ENCODE peak calls at places on chromosome 1, in ten cellular contexts. X is GM12891, F is transverse colon, K is GM12892, Q is GM23338, T is breast epithelium, V is stomach, G is SK-N-SH, A is suprapubic skin, P is H1. Z is an unnamed sample.

GRCh38 chr1:178818416-178818815 is 52.5 kb downstream of the ANGPTL1 start:
- DNase-seq in X (no peak), F (no peak), K (no peak), Q (no peak), T (no peak), V (no peak), G (no peak), A (no peak), P (no peak), Z (no peak)

GRCh38 chr1:214549604-214550338 is 1.6 kb downstream of the PTPN14 start:
- DNase-seq in X (no peak), F (no peak), K (no peak), Q (peak), T (no peak), V (no peak), G (no peak), A (no peak), P (no peak), Z (peak)

GRCh38 chr1:246107516-246108277 is 399.4 kb downstream of the SMYD3 start:
- DNase-seq in X (no peak), F (no peak), K (no peak), Q (peak), T (no peak), V (no peak), G (peak), A (no peak), P (peak), Z (no peak)

GRCh38 chr1:81232505-81232904 is 568.2 kb upstream of the ADGRL2 start:
- DNase-seq in X (no peak), F (no peak), K (no peak), Q (no peak), T (no peak), V (no peak), G (peak), A (no peak), P (no peak), Z (no peak)

GRCh38 chr1:152165291-152166077 is 6.5 kb upstream of the RPTN start:
- DNase-seq in X (no peak), F (no peak), K (no peak), Q (no peak), T (no peak), V (no peak), G (no peak), A (no peak), P (no peak), Z (no peak)

GRCh38 chr1:209945377-209945776 is 7.4 kb downstream of the SYT14 start:
- DNase-seq in X (no peak), F (no peak), K (no peak), Q (no peak), T (no peak), V (no peak), G (no peak), A (no peak), P (no peak), Z (no peak)

GRCh38 chr1:218588555-218589172 is 243.5 kb downstream of the TGFB2 start:
- DNase-seq in X (no peak), F (no peak), K (no peak), Q (no peak), T (no peak), V (no peak), G (no peak), A (no peak), P (no peak), Z (no peak)

GRCh38 chr1:241229216-241229615 is 127.8 kb downstream of the RGS7 start:
- DNase-seq in X (no peak), F (peak), K (no peak), Q (no peak), T (no peak), V (peak), G (no peak), A (no peak), P (no peak), Z (no peak)

GRCh38 chr1:160156361-160156760 is 5.0 kb downstream of the ATP1A4 start:
- DNase-seq in X (no peak), F (no peak), K (no peak), Q (no peak), T (no peak), V (no peak), G (no peak), A (no peak), P (no peak), Z (no peak)

GRCh38 chr1:187513190-187513589 is 684.4 kb downstream of the PLA2G4A start:
- DNase-seq in X (no peak), F (no peak), K (no peak), Q (no peak), T (no peak), V (no peak), G (no peak), A (no peak), P (no peak), Z (no peak)

GRCh38 chr1:223712856-223713494 is 636 bp downstream of the CAPN2 start:
- DNase-seq in X (no peak), F (peak), K (peak), Q (no peak), T (no peak), V (no peak), G (no peak), A (no peak), P (no peak), Z (no peak)

GRCh38 chr1:225361176-225361575 is 66.7 kb downstream of the LBR start:
- DNase-seq in X (no peak), F (no peak), K (no peak), Q (no peak), T (no peak), V (no peak), G (no peak), A (no peak), P (no peak), Z (no peak)

DNA sequence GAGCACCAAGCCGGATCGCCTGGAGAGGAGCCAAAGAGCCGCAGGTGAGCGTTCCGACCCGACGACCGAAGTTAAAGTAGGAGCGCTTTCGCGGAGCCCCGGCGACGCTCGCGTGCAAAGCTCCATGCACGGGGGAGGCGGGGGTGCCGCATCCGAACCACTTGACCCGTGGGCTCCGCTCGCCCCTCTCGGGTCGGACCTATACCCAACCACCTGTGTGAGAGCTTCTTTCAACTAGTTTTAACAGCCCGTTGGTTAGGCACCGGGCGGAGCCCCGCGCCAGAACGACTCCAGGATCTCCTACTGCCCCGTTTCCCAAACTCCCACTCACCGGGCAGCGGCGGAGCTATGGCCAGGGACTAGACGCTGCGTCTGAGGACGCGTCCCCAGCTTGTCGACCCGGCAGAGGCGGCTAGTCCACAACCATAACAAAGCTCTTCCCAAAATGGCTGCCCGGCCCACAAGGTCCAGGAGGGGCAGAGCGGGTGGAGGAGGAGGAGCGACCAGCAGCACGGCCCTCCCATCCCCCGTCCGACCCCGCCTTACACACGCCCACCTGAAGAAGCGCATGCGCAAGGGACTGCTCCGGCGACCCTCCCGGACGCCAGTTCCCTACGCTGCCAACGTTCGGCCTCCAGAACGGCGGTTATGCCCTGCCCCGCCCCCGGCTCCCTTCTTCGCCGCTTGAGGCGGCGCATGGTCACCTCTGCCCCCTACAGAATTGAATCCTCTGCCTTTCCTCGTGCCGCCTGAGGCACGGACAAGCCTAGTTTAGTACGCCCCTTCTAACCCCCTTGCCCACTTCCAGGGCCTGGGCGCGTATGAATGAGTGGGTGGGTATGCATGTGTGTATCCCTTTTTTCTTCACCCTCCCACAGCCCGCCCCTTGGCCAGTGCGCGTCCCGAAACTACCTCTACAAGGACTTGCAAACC is at the start of gene GPBP1L1:
- DNase-seq in X (peak), F (peak), K (peak), Q (peak), T (peak), V (peak), G (peak), A (peak), P (peak), Z (peak)
- TF ChIP-seq POLR2AphosphoS5 in X (peak), F (peak), K (peak), Q (peak), T (peak), V (peak), G (peak), A (peak), P (peak), Z (peak)

DNA sequence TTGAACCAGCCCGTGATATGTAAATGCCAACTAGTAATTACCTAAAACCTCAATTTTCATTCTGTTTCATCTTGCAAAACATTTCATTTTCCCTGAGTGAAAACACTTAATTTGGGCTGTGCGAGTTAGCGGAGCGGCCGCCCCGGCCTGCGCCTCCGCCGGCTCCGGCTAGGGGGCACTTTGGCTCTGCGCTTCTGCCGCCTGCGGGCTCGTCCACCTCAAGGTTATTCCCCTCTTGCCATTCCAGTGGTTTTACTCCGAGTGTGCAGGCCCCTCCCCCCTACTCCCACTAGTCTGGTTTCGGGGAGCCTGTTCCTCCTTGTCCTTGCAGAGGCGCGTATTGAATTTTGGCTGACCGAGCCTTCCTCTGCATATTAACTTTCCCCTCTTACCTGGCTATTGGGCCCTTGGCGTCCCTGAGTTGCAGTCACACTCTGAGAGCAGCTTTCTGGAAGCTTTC is 55.6 kb downstream of the PEX14 start:
- DNase-seq in X (no peak), F (peak), K (no peak), Q (peak), T (no peak), V (peak), G (peak), A (no peak), P (peak), Z (peak)
- TF ChIP-seq POLR2AphosphoS5 in X (no peak), F (no peak), K (no peak), Q (no peak), T (no peak), V (no peak), G (no peak), A (no peak), P (no peak), Z (peak)

GRCh38 chr1:212794561-212795014 is 2.9 kb downstream of the TATDN3 start:
- DNase-seq in X (peak), F (no peak), K (peak), Q (no peak), T (no peak), V (no peak), G (no peak), A (no peak), P (no peak), Z (no peak)
- TF ChIP-seq POLR2AphosphoS5 in X (peak), F (no peak), K (peak), Q (no peak), T (no peak), V (no peak), G (no peak), A (no peak), P (no peak), Z (no peak)

GRCh38 chr1:145871994-145872411 is 13.1 kb upstream of the PIAS3 start:
- DNase-seq in X (peak), F (peak), K (no peak), Q (peak), T (no peak), V (peak), G (no peak), A (no peak), P (no peak), Z (no peak)

GRCh38 chr1:145877923-145878486 is 7.7 kb downstream of the ANKRD35 start:
- DNase-seq in X (no peak), F (no peak), K (no peak), Q (no peak), T (no peak), V (no peak), G (no peak), A (peak), P (no peak), Z (no peak)

GRCh38 chr1:145868232-145868631 is 9.4 kb upstream of the PIAS3 start:
- DNase-seq in X (no peak), F (no peak), K (no peak), Q (no peak), T (no peak), V (no peak), G (no peak), A (no peak), P (no peak), Z (no peak)

GRCh38 chr1:145874646-145875045 is 11.0 kb downstream of the ANKRD35 start:
- DNase-seq in X (no peak), F (no peak), K (no peak), Q (no peak), T (no peak), V (no peak), G (no peak), A (no peak), P (no peak), Z (no peak)

GRCh38 chr1:145872421-145872891 is 13.2 kb downstream of the ANKRD35 start:
- DNase-seq in X (no peak), F (peak), K (no peak), Q (peak), T (no peak), V (peak), G (no peak), A (peak), P (no peak), Z (peak)
- TF ChIP-seq POLR2AphosphoS5 in X (no peak), F (no peak), K (no peak), Q (peak), T (peak), V (peak), G (no peak), A (no peak), P (no peak), Z (peak)

Z was measured in prostate gland.